ENCODE peak calls at places on chromosomes 7 and 10, in five cellular contexts. One of them, this sample, is unnamed.

GRCh38 chr10:25059990-25060389 is 43.6 kb downstream of the THNSL1 start:
- DNase-seq in progenitor cell of endocrine pancreas: no peak
- DNase-seq in colonic mucosa: peak; percentile 77
- DNase-seq in RPMI8226: no peak
- DNase-seq in upper lobe of left lung: peak; percentile 78
- DNase-seq in this sample: no peak

GRCh38 chr7:106329971-106330733 is 45.4 kb upstream of the NAMPT start:
- DNase-seq in upper lobe of left lung: no peak
- DNase-seq in progenitor cell of endocrine pancreas: no peak
- DNase-seq in colonic mucosa: no peak
- DNase-seq in RPMI8226: no peak
- DNase-seq in this sample: no peak

GRCh38 chr10:14583252-14583651 is 191.4 kb downstream of the FAM107B start:
- DNase-seq in progenitor cell of endocrine pancreas: no peak
- DNase-seq in colonic mucosa: no peak
- DNase-seq in upper lobe of left lung: no peak
- DNase-seq in RPMI8226: no peak
- DNase-seq in this sample: peak; percentile 92

GRCh38 chr7:154598864-154599263 is 404.1 kb downstream of the PAXIP1 start:
- DNase-seq in upper lobe of left lung: no peak
- DNase-seq in progenitor cell of endocrine pancreas: no peak
- DNase-seq in RPMI8226: no peak
- DNase-seq in colonic mucosa: no peak
- DNase-seq in this sample: no peak

GRCh38 chr10:60760711-60761210 is 17.5 kb upstream of the CDK1 start:
- DNase-seq in progenitor cell of endocrine pancreas: no peak
- DNase-seq in colonic mucosa: no peak
- DNase-seq in upper lobe of left lung: no peak
- DNase-seq in RPMI8226: no peak
- DNase-seq in this sample: no peak

GRCh38 chr10:43943119-43943824 is 294.6 kb upstream of the ZNF32 start:
- DNase-seq in RPMI8226: no peak
- DNase-seq in upper lobe of left lung: no peak
- DNase-seq in colonic mucosa: no peak
- DNase-seq in progenitor cell of endocrine pancreas: no peak
- DNase-seq in this sample: no peak

GRCh38 chr10:112370424-112370819 is 3.5 kb upstream of the ACSL5 start:
- DNase-seq in colonic mucosa: peak; percentile 16
- DNase-seq in upper lobe of left lung: no peak
- DNase-seq in progenitor cell of endocrine pancreas: no peak
- DNase-seq in RPMI8226: no peak
- DNase-seq in this sample: no peak

GRCh38 chr7:164882-165660 is 27.3 kb upstream of the FAM20C start:
- DNase-seq in progenitor cell of endocrine pancreas: no peak
- DNase-seq in colonic mucosa: peak; percentile 67
- DNase-seq in upper lobe of left lung: no peak
- DNase-seq in RPMI8226: no peak
- DNase-seq in this sample: no peak

GRCh38 chr7:76512941-76513816 is 2.8 kb downstream of the UPK3B start:
- DNase-seq in colonic mucosa: peak; percentile 22
- DNase-seq in RPMI8226: no peak
- DNase-seq in upper lobe of left lung: no peak
- DNase-seq in progenitor cell of endocrine pancreas: no peak
- DNase-seq in this sample: no peak

GRCh38 chr7:707296-708000 is 19.1 kb upstream of the DNAAF5 start:
- DNase-seq in RPMI8226: no peak
- DNase-seq in upper lobe of left lung: no peak
- DNase-seq in progenitor cell of endocrine pancreas: no peak
- DNase-seq in colonic mucosa: no peak
- DNase-seq in this sample: no peak

GRCh38 chr7:521221-522070 is 1.8 kb upstream of the PDGFA start:
- DNase-seq in progenitor cell of endocrine pancreas: no peak
- DNase-seq in upper lobe of left lung: peak; percentile 49
- DNase-seq in RPMI8226: peak; percentile 92
- DNase-seq in colonic mucosa: no peak
- DNase-seq in this sample: peak; percentile 76

GRCh38 chr7:52711951-52712350 is 323.5 kb upstream of the POM121L12 start:
- DNase-seq in RPMI8226: peak; percentile 35
- DNase-seq in colonic mucosa: no peak
- DNase-seq in upper lobe of left lung: no peak
- DNase-seq in progenitor cell of endocrine pancreas: no peak
- DNase-seq in this sample: no peak

This sample was measured in Peyer's patch.